ENCODE peak calls at places on chromosomes 6 and 20, in four cellular contexts. V is IMR-90, D is naive B cell, E is nephron progenitor cell. X is an unnamed sample.
A peak's percentile ranks its signal among the peaks of the same experiment; 100 is the strongest.

GRCh38 chr6:21185849-21186478 is 407.6 kb upstream of the SOX4 start:
- DNase-seq in E (no peak), V (no peak), D (no peak), X (no peak)

GRCh38 chr6:159788757-159789376 is 535 bp downstream of the TCP1 start:
- DNase-seq in V (peak; percentile 42), D (peak; percentile 7), E (peak; percentile 60), X (peak; percentile 51)

GRCh38 chr6:42904467-42904866 is 11.4 kb upstream of the PTCRA start:
- DNase-seq in D (no peak), V (no peak), E (no peak), X (no peak)

GRCh38 chr6:121688974-121689373 is 253.5 kb downstream of the GJA1 start:
- DNase-seq in V (no peak), D (no peak), E (no peak), X (peak; percentile 25)

GRCh38 chr6:35745480-35745879 is 8.6 kb downstream of the ARMC12 start:
- DNase-seq in V (no peak), E (no peak), D (no peak), X (no peak)

GRCh38 chr6:162344935-162345599 is 382.5 kb downstream of the PRKN start:
- DNase-seq in E (no peak), V (no peak), D (no peak), X (no peak)

GRCh38 chr6:69690986-69691385 is 105.8 kb downstream of the LMBRD1 start:
- DNase-seq in V (no peak), E (no peak), D (no peak), X (peak; percentile 10)

GRCh38 chr6:125570546-125570945 is 178.9 kb upstream of the HEY2 start:
- DNase-seq in D (no peak), E (no peak), V (no peak), X (no peak)

GRCh38 chr6:44493593-44493992 is 106.1 kb downstream of the CDC5L start:
- DNase-seq in D (no peak), E (no peak), V (no peak), X (no peak)

GRCh38 chr6:142945446-142946180 is 637 bp upstream of the HIVEP2 start:
- DNase-seq in E (peak; percentile 64), D (peak; percentile 69), V (no peak), X (peak; percentile 84)

GRCh38 chr20:16761305-16761829 is 13.2 kb downstream of the OTOR start:
- DNase-seq in V (peak; percentile 75), D (peak; percentile 29), E (peak; percentile 53), X (peak; percentile 78)

GRCh38 chr6:147738516-147739187 is 230.2 kb downstream of the SAMD5 start:
- DNase-seq in E (no peak), V (peak; percentile 27), D (no peak), X (no peak)

GRCh38 chr6:136791296-136792065 is 796 bp downstream of the MAP3K5 start:
- DNase-seq in D (peak; percentile 71), E (peak; percentile 21), V (peak; percentile 67), X (peak; percentile 90)

GRCh38 chr6:96465321-96465903 is 56.2 kb upstream of the UFL1 start:
- DNase-seq in D (no peak), V (no peak), E (no peak), X (no peak)

GRCh38 chr20:23436681-23437080 is 2.8 kb upstream of the CSTL1 start:
- DNase-seq in D (no peak), E (no peak), V (no peak), X (peak; percentile 30)

GRCh38 chr20:7094438-7094997 is 327.0 kb downstream of the BMP2 start:
- DNase-seq in D (no peak), V (peak; percentile 0), E (peak; percentile 67), X (peak; percentile 71)

GRCh38 chr20:2402271-2402980 is 21.7 kb downstream of the TGM6 start:
- DNase-seq in V (peak; percentile 51), E (no peak), D (no peak), X (peak; percentile 55)

GRCh38 chr6:81265106-81265505 is 487.4 kb downstream of the TENT5A start:
- DNase-seq in V (peak; percentile 19), D (no peak), E (no peak), X (no peak)

GRCh38 chr6:166591961-166592520 is 5.6 kb upstream of the RAMACL start:
- DNase-seq in D (no peak), V (peak; percentile 32), E (no peak), X (no peak)

GRCh38 chr20:16530201-16530681 is 43.0 kb downstream of the KIF16B start:
- DNase-seq in E (no peak), D (no peak), V (peak; percentile 56), X (no peak)

GRCh38 chr6:113457156-113457555 is 400.0 kb upstream of the MARCKS start:
- DNase-seq in D (no peak), E (no peak), V (peak; percentile 81), X (no peak)

GRCh38 chr20:47464380-47465101 is 37.1 kb upstream of the NCOA3 start:
- DNase-seq in D (no peak), V (peak; percentile 99), E (no peak), X (peak; percentile 42)

GRCh38 chr20:62496525-62497218 is 20.9 kb upstream of the GATA5 start:
- DNase-seq in V (no peak), D (peak; percentile 32), E (peak; percentile 80), X (peak; percentile 60)

GRCh38 chr6:33808781-33809180 is 5.0 kb upstream of the MLN start:
- DNase-seq in V (no peak), D (no peak), E (no peak), X (no peak)

GRCh38 chr6:11653028-11653583 is 115.6 kb downstream of the TMEM170B start:
- DNase-seq in E (no peak), V (peak; percentile 97), D (no peak), X (no peak)

GRCh38 chr6:134517145-134517658 is 199.3 kb upstream of the SGK1 start:
- DNase-seq in E (peak; percentile 31), V (peak; percentile 79), D (no peak), X (no peak)

GRCh38 chr20:44576297-44576696 is 6.1 kb upstream of the PKIG start:
- DNase-seq in D (peak; percentile 70), E (no peak), V (peak; percentile 67), X (peak; percentile 89)

GRCh38 chr6:159312204-159312603 is 143.0 kb downstream of the FNDC1 start:
- DNase-seq in V (no peak), D (no peak), E (no peak), X (no peak)

GRCh38 chr6:113511100-113511499 is 346.0 kb upstream of the MARCKS start:
- DNase-seq in E (no peak), V (no peak), D (no peak), X (no peak)

GRCh38 chr20:53517146-53517545 is 76.5 kb downstream of the ZNF217 start:
- DNase-seq in D (no peak), E (no peak), V (peak; percentile 3), X (peak; percentile 34)

GRCh38 chr6:133951227-133951626 is 1.8 kb upstream of the TBPL1 start:
- DNase-seq in V (no peak), D (no peak), E (no peak), X (no peak)

GRCh38 chr6:166369741-166370140 is 13.0 kb downstream of the MPC1 start:
- DNase-seq in V (no peak), E (no peak), D (no peak), X (no peak)